ENCODE peak calls at places on chromosomes 6 and 20, in five cellular contexts. S is SJSA1, J is fibroblast of lung, D is stomach, V is pancreas. I is an unnamed sample.

GRCh38 chr20:34825530-34826362 is at the start of gene NCOA6:
- DNase-seq in S (peak; percentile 85), J (peak; percentile 82), D (peak; percentile 90), V (peak; percentile 95), I (peak; percentile 90)

GRCh38 chr6:51562198-51562597 is 525.2 kb downstream of the PKHD1 start:
- DNase-seq in S (no peak), J (no peak), D (no peak), V (no peak), I (no peak)

GRCh38 chr20:55667955-55668354 is 337.4 kb downstream of the CBLN4 start:
- DNase-seq in S (no peak), J (no peak), D (no peak), V (no peak), I (no peak)

GRCh38 chr20:25301357-25301920 is 53.6 kb downstream of the PYGB start:
- DNase-seq in S (no peak), J (no peak), D (no peak), V (no peak), I (no peak)

GRCh38 chr20:57654998-57655811 is 35.0 kb upstream of the ZBP1 start:
- DNase-seq in S (peak; percentile 39), J (no peak), D (peak; percentile 15), V (no peak), I (peak; percentile 62)

GRCh38 chr20:32576560-32576959 is 8.6 kb downstream of the NOL4L start:
- DNase-seq in S (no peak), J (no peak), D (no peak), V (no peak), I (no peak)

GRCh38 chr6:20811112-20811746 is 277.0 kb downstream of the CDKAL1 start:
- DNase-seq in S (peak; percentile 78), J (peak; percentile 95), D (no peak), V (no peak), I (no peak)

GRCh38 chr6:113634352-113635163 is 222.6 kb upstream of the MARCKS start:
- DNase-seq in S (no peak), J (peak; percentile 51), D (no peak), V (no peak), I (no peak)

GRCh38 chr6:56699066-56699654 is 56.5 kb upstream of the DST start:
- DNase-seq in S (no peak), J (peak; percentile 73), D (no peak), V (no peak), I (no peak)

GRCh38 chr6:41071501-41071922 is 644 bp downstream of the OARD1 start:
- DNase-seq in S (no peak), J (no peak), D (no peak), V (peak; percentile 81), I (no peak)

GRCh38 chr6:63351995-63352586 is 32.3 kb upstream of the LGSN start:
- DNase-seq in S (no peak), J (peak; percentile 80), D (no peak), V (no peak), I (no peak)

GRCh38 chr6:99512033-99512432 is 3.2 kb downstream of the USP45 start:
- DNase-seq in S (no peak), J (peak; percentile 14), D (no peak), V (no peak), I (no peak)

GRCh38 chr6:90375681-90376439 is 79.2 kb upstream of the BACH2 start:
- DNase-seq in S (peak; percentile 71), J (peak; percentile 85), D (no peak), V (no peak), I (peak; percentile 18)

GRCh38 chr6:142853244-142854180 is 91.5 kb downstream of the HIVEP2 start:
- DNase-seq in S (peak; percentile 47), J (no peak), D (no peak), V (no peak), I (no peak)
- H3K4me1 ChIP-seq in S (peaks cover 38% of the 10 kb centered on the region), J (peaks cover 2% of the 10 kb centered on the region), D (peaks cover 7% of the 10 kb centered on the region), V (peaks cover 6% of the 10 kb centered on the region), I (peaks cover 3% of the 10 kb centered on the region)

GRCh38 chr6:132365319-132365907 is 35.9 kb downstream of the MOXD1 start:
- DNase-seq in S (no peak), J (no peak), D (no peak), V (no peak), I (no peak)

GRCh38 chr6:132364675-132365074 is 36.6 kb downstream of the MOXD1 start:
- DNase-seq in S (no peak), J (peak; percentile 14), D (no peak), V (no peak), I (no peak)

GRCh38 chr6:132364249-132364648 is 37.0 kb downstream of the MOXD1 start:
- DNase-seq in S (no peak), J (no peak), D (no peak), V (no peak), I (no peak)

GRCh38 chr6:132368916-132369481 is 32.3 kb downstream of the MOXD1 start:
- DNase-seq in S (no peak), J (no peak), D (no peak), V (no peak), I (no peak)

GRCh38 chr6:132369526-132369925 is 31.7 kb downstream of the MOXD1 start:
- DNase-seq in S (peak; percentile 53), J (peak; percentile 46), D (no peak), V (no peak), I (no peak)
- H3K4me3 ChIP-seq in S (peak overlapping the region; percentile 21), J (no peak overlapping the region), D (no peak overlapping the region), V (no peak overlapping the region), I (no peak overlapping the region)

GRCh38 chr6:15476631-15477380 is 186.0 kb downstream of the DTNBP1 start:
- DNase-seq in S (no peak), J (peak; percentile 56), D (no peak), V (no peak), I (no peak)

GRCh38 chr6:15475261-15475660 is 187.6 kb downstream of the DTNBP1 start:
- DNase-seq in S (no peak), J (no peak), D (no peak), V (no peak), I (no peak)

GRCh38 chr6:15479761-15480160 is 183.1 kb downstream of the DTNBP1 start:
- DNase-seq in S (no peak), J (no peak), D (no peak), V (no peak), I (no peak)

GRCh38 chr6:15475872-15476271 is 187.0 kb downstream of the DTNBP1 start:
- DNase-seq in S (no peak), J (no peak), D (no peak), V (no peak), I (no peak)

GRCh38 chr6:15477746-15478145 is 185.1 kb downstream of the DTNBP1 start:
- DNase-seq in S (no peak), J (no peak), D (no peak), V (no peak), I (no peak)
- H3K4me1 ChIP-seq in S (no peaks in the 10 kb centered on the region), J (peaks cover 22% of the 10 kb centered on the region), D (no peaks in the 10 kb centered on the region), V (no peaks in the 10 kb centered on the region), I (peaks cover 27% of the 10 kb centered on the region)

GRCh38 chr6:10099086-10099499 is 315.8 kb downstream of the TFAP2A start:
- DNase-seq in S (no peak), J (no peak), D (peak; percentile 48), V (peak; percentile 63), I (no peak)
- H3K4me3 ChIP-seq in S (no peak overlapping the region), J (no peak overlapping the region), D (peak overlapping the region; percentile 23), V (peak overlapping the region; percentile 29), I (no peak overlapping the region)

DNA sequence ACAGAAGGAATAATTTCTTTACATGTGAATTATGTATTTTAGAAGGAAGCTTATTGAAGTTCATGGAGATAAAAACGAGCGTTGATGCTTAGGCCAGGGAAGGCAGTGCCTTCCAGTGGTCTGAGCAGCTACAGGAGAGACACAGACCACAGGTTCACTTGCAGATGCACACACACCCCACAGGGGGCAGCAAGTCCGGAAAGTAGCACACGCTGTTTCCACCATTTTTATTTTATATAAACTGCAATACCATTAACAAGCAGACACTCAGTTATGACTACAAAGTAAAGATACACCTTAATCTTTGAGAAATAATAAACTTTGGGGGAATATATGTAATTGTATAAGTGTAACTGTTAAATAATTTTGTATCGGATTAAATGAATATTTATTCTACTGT is 13.5 kb upstream of the DACT2 start:
- DNase-seq in S (no peak), J (no peak), D (no peak), V (no peak), I (no peak)
- H3K4me1 ChIP-seq in S (no peaks in the 10 kb centered on the region), J (no peaks in the 10 kb centered on the region), D (no peaks in the 10 kb centered on the region), V (no peaks in the 10 kb centered on the region), I (no peaks in the 10 kb centered on the region)

GRCh38 chr6:86934365-86934764 is 3.0 kb upstream of the HTR1E start:
- DNase-seq in S (no peak), J (no peak), D (no peak), V (no peak), I (no peak)

GRCh38 chr6:86942761-86943526 is 5.6 kb downstream of the HTR1E start:
- DNase-seq in S (no peak), J (no peak), D (no peak), V (no peak), I (no peak)

GRCh38 chr6:86936834-86937218 is 502 bp upstream of the HTR1E start:
- DNase-seq in S (no peak), J (no peak), D (no peak), V (no peak), I (no peak)

GRCh38 chr6:86938814-86939213 is 1.5 kb downstream of the HTR1E start:
- DNase-seq in S (no peak), J (no peak), D (no peak), V (no peak), I (no peak)

DNA sequence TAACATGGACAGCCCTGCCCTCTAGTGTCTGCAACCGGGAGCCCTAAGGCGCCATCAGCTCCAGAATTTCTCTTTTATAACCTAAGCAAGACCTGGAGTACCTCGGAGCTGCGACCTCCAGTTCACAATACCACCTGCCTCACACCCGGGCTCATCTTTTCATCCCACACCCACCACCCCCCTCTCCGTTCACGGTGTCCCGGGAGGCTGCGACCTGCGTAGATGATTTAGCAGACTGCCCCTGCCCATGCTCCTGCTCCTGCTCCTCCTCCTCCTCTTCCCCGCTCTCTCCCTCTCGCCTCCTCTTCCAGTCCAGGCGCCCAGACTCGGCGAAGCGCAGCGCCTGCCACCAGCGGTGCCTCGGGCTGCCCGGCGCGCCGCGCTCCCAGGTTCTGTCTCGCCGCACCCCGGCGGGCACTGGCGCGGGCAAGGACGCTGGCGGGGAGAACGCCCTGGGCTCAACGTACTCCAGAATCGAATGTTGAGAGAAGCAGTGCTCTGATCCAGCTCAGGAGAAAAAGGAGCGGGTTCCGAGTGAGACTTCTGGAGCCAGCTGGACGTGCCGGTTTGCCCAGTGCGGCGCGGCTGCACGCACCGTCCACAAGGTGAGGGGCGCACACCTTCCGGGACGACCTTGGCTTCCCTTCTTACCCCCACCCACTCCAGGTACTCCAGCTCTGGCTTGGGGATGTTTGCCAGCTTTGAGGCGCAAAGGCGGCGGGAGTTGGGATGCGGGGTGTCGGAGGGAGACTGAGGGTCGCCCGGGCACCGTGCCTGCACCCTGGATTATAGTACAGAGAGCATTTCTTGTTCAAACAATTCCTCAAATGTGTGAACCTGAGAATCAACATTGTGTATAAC is at the start of gene HTR1E:
- DNase-seq in S (peak; percentile 44), J (peak; percentile 10), D (peak; percentile 79), V (peak; percentile 76), I (no peak)
- H3K4me3 ChIP-seq in S (no peak within 1 kb of the TSS), J (no peak within 1 kb of the TSS), D (peak within 1 kb of the TSS; percentile 53), V (peak within 1 kb of the TSS; percentile 29), I (peak within 1 kb of the TSS; percentile 50)